ENCODE peak calls at places on chromosomes 13 and 19, in seven cellular contexts. I is neural progenitor cell; P is BE2C; E is stomach; X is PC-9; W is CD4-positive, alpha-beta memory T cell; N is pancreas. O is an unnamed sample.

GRCh38 chr13:49410477-49410876 is 33.4 kb downstream of the CAB39L start:
- DNase-seq in W (no peak), E (no peak), P (no peak), N (no peak), I (no peak), X (no peak), O (no peak)

GRCh38 chr13:29474991-29475390 is 120.5 kb downstream of the SLC7A1 start:
- DNase-seq in X (no peak), E (no peak), I (no peak), W (no peak), P (no peak), N (no peak), O (no peak)

GRCh38 chr19:11673608-11674041 is 65.1 kb downstream of the ZNF823 start:
- DNase-seq in W (no peak), E (peak; percentile 69), I (peak; percentile 91), X (no peak), P (peak; percentile 65), N (peak; percentile 69), O (peak; percentile 81)

GRCh38 chr13:112242777-112243176 is 133.4 kb upstream of the SPACA7 start:
- DNase-seq in X (no peak), N (no peak), E (no peak), W (no peak), I (no peak), P (no peak), O (no peak)

GRCh38 chr13:40445557-40445990 is 220.9 kb downstream of the FOXO1 start:
- DNase-seq in P (peak; percentile 44), X (no peak), I (no peak), W (no peak), E (peak; percentile 34), N (peak; percentile 77), O (no peak)

GRCh38 chr13:95349267-95349666 is 48.0 kb upstream of the ABCC4 start:
- DNase-seq in N (no peak), X (no peak), P (no peak), I (no peak), W (no peak), E (no peak), O (no peak)

GRCh38 chr19:51398096-51398704 is 7.8 kb upstream of the C19orf84 start:
- DNase-seq in E (no peak), N (no peak), W (peak; percentile 31), P (no peak), X (no peak), I (peak; percentile 48), O (peak; percentile 59)

GRCh38 chr13:84896128-84896527 is 903.1 kb downstream of the SLITRK6 start:
- DNase-seq in E (no peak), P (peak; percentile 52), X (peak; percentile 39), I (peak; percentile 52), W (peak; percentile 13), N (peak; percentile 38), O (peak; percentile 77)

GRCh38 chr13:30421093-30422055 is 919 bp upstream of the UBE2L5 start:
- DNase-seq in I (peak; percentile 90), X (peak; percentile 58), E (peak; percentile 82), P (peak; percentile 63), W (peak; percentile 16), N (peak; percentile 81), O (peak; percentile 70)

GRCh38 chr13:113086031-113086750 is 19.4 kb upstream of the F7 start:
- DNase-seq in E (no peak), X (no peak), N (no peak), W (no peak), P (no peak), I (peak; percentile 55), O (no peak)

DNA sequence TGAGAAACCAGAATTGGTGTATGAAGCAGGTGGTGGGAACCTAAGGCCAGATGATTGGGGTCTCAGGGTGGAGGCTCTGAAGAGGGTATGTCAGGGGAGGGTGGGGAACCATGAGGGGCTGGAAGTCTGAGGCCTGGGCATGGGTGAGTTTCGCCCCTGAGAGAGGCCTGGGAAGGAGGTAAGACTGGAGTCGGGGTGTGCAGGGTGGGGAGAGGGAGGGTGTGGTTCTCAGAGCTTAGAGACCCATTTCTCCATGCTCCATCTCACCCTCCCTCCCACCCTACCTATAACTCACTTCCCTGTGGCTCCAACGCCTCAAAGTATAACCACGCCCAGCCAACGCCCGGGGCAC is 1.0 kb upstream of the KLHL26 start:
- DNase-seq in E (no peak), I (no peak), N (no peak), X (no peak), W (no peak), P (no peak), O (no peak)
- H3K9me3 ChIP-seq in E (no peaks in the 10 kb centered on the region), I (no peaks in the 10 kb centered on the region), N (no peaks in the 10 kb centered on the region), X (no peaks in the 10 kb centered on the region), W (no peaks in the 10 kb centered on the region), P (no peaks in the 10 kb centered on the region), O (no peaks in the 10 kb centered on the region)

DNA sequence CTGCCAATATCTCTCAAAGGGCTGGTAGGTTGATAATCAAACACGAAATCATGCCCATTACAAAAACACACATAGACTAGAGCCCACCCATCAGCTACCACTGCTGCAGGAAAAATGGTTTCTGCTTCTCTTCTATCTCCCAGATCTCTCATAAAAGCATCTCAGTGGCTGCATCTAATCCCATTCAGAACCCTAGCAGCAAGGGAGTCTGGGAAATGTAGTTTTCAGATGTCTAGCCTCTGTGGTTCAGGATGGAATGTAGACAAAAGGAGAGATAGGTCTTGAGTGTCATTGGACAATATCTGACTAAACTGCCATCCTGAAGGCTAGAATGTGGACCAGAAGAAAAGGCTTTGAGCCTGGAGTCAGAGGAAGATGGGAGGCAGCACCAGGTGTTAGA is 32.1 kb downstream of the RDH8 start:
- DNase-seq in E (no peak), P (no peak), I (no peak), N (no peak), W (no peak), X (peak; percentile 25), O (peak; percentile 21)
- H3K9me3 ChIP-seq in E (peaks cover 50% of the 10 kb centered on the region), P (peaks cover 2% of the 10 kb centered on the region), I (peaks cover 17% of the 10 kb centered on the region), N (no peaks in the 10 kb centered on the region), W (no peaks in the 10 kb centered on the region), X (no peaks in the 10 kb centered on the region), O (peaks cover 11% of the 10 kb centered on the region)

DNA sequence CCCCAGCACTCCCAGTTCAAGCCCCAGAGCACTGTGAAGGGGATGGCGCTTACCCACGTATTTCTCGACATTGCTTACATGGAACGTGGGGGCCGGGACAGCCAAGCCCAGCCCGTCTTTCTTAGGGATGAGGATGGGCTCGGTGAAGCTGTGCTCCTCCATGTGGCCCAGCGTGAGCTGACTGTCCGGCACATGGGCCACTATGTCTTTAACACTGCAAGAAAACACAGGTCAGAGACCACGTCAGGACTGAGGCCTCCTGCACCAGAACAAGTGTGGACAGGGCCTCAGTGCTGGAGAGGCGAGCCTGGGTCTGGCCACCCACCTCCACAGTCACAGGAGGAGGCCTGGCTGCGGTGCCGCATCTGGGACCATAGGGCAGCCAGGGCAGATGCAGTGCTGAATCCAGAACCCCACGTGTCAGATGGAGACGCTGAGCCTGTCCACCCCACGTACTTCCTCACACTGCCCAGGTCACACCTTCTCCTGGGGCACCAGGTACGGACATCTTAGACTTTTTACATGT is 125.2 kb downstream of the TUBA3C start:
- DNase-seq in P (no peak), X (no peak), N (no peak), W (no peak), E (no peak), I (no peak), O (no peak)
- H3K9me3 ChIP-seq in P (no peaks in the 10 kb centered on the region), X (no peaks in the 10 kb centered on the region), N (no peaks in the 10 kb centered on the region), W (no peaks in the 10 kb centered on the region), E (peaks cover 15% of the 10 kb centered on the region), I (peaks cover 8% of the 10 kb centered on the region), O (no peaks in the 10 kb centered on the region)

GRCh38 chr19:19943848-19944582 is 43.3 kb downstream of the ZNF93 start:
- DNase-seq in P (no peak), X (no peak), N (no peak), W (no peak), I (no peak), E (no peak), O (no peak)
- H3K9me3 ChIP-seq in P (no peaks in the 10 kb centered on the region), X (peaks cover 9% of the 10 kb centered on the region), N (no peaks in the 10 kb centered on the region), W (no peaks in the 10 kb centered on the region), I (no peaks in the 10 kb centered on the region), E (peaks cover 11% of the 10 kb centered on the region), O (peaks cover 20% of the 10 kb centered on the region)

GRCh38 chr19:56398809-56399208 is 5.3 kb upstream of the ZNF583 start:
- DNase-seq in X (no peak), P (no peak), E (no peak), I (no peak), W (no peak), N (no peak), O (no peak)
- H3K9me3 ChIP-seq in X (peaks cover 39% of the 10 kb centered on the region), P (no peaks in the 10 kb centered on the region), E (peaks cover 36% of the 10 kb centered on the region), I (no peaks in the 10 kb centered on the region), W (peaks cover 26% of the 10 kb centered on the region), N (no peaks in the 10 kb centered on the region), O (peaks cover 33% of the 10 kb centered on the region)

GRCh38 chr19:56603829-56604228 is 8.7 kb downstream of the ZNF71 start:
- DNase-seq in E (no peak), N (no peak), W (no peak), X (no peak), P (no peak), I (no peak), O (no peak)
- H3K9me3 ChIP-seq in E (peaks cover 36% of the 10 kb centered on the region), N (no peaks in the 10 kb centered on the region), W (peaks cover 48% of the 10 kb centered on the region), X (peaks cover 28% of the 10 kb centered on the region), P (no peaks in the 10 kb centered on the region), I (peaks cover 10% of the 10 kb centered on the region), O (peaks cover 51% of the 10 kb centered on the region)

GRCh38 chr19:40954573-40954972 is 36.5 kb upstream of the CYP2B6 start:
- DNase-seq in X (no peak), E (no peak), I (no peak), N (no peak), W (no peak), P (no peak), O (no peak)
- H3K9me3 ChIP-seq in X (peaks cover 11% of the 10 kb centered on the region), E (peaks cover 58% of the 10 kb centered on the region), I (peaks cover 13% of the 10 kb centered on the region), N (no peaks in the 10 kb centered on the region), W (peaks cover 24% of the 10 kb centered on the region), P (no peaks in the 10 kb centered on the region), O (peaks cover 11% of the 10 kb centered on the region)

GRCh38 chr19:57027360-57027759 is 92.4 kb upstream of the USP29 start:
- DNase-seq in P (no peak), N (no peak), I (no peak), E (no peak), X (no peak), W (no peak), O (no peak)

GRCh38 chr19:57025491-57025890 is 94.3 kb upstream of the USP29 start:
- DNase-seq in W (no peak), P (no peak), X (no peak), E (no peak), I (no peak), N (no peak), O (no peak)

GRCh38 chr19:57031156-57031555 is 88.6 kb upstream of the USP29 start:
- DNase-seq in E (no peak), W (no peak), I (no peak), N (no peak), P (no peak), X (no peak), O (no peak)

GRCh38 chr19:57026476-57026875 is 93.3 kb upstream of the USP29 start:
- DNase-seq in W (no peak), N (no peak), X (no peak), E (no peak), I (no peak), P (no peak), O (no peak)

GRCh38 chr19:57028804-57029525 is 90.8 kb upstream of the USP29 start:
- DNase-seq in W (no peak), P (no peak), N (no peak), I (no peak), E (no peak), X (no peak), O (no peak)
- H3K9me3 ChIP-seq in W (peaks cover 7% of the 10 kb centered on the region), P (no peaks in the 10 kb centered on the region), N (no peaks in the 10 kb centered on the region), I (peaks cover 8% of the 10 kb centered on the region), E (peaks cover 25% of the 10 kb centered on the region), X (no peaks in the 10 kb centered on the region), O (peaks cover 4% of the 10 kb centered on the region)

GRCh38 chr19:8806661-8807060 is 25.4 kb downstream of the ZNF558 start:
- DNase-seq in E (no peak), N (no peak), W (no peak), X (no peak), P (no peak), I (no peak), O (no peak)
- H3K9me3 ChIP-seq in E (peaks cover 84% of the 10 kb centered on the region), N (peaks cover 10% of the 10 kb centered on the region), W (peaks cover 59% of the 10 kb centered on the region), X (peaks cover 74% of the 10 kb centered on the region), P (peaks cover 6% of the 10 kb centered on the region), I (peaks cover 52% of the 10 kb centered on the region), O (peaks cover 51% of the 10 kb centered on the region)

GRCh38 chr13:103431880-103432279 is 365.7 kb upstream of the SLC10A2 start:
- DNase-seq in W (no peak), E (no peak), I (no peak), P (peak; percentile 10), X (no peak), N (no peak), O (peak; percentile 16)
- H3K9me3 ChIP-seq in W (no peaks in the 10 kb centered on the region), E (peaks cover 3% of the 10 kb centered on the region), I (no peaks in the 10 kb centered on the region), P (no peaks in the 10 kb centered on the region), X (no peaks in the 10 kb centered on the region), N (no peaks in the 10 kb centered on the region), O (no peaks in the 10 kb centered on the region)